ENCODE peak calls at places on chromosome 20, in nine cellular contexts. W is stimulated activated CD8-positive, alpha-beta memory T cell treated with anti-CD3 and anti-CD28 coated beads, Interleukin-15, amount 100 ng/mL, for 24 hours; D is GOT3; O is GM23338; S is NCI-H2171 treated with DMSO at 0.1 percent for 48 hours; E is mesendoderm; R is activated naive CD4-positive, alpha-beta T cell; P is astrocyte of the hippocampus; N is fibroblast of villous mesenchyme. L is an unnamed sample.

GRCh38 chr20:24580855-24581254 is 111.4 kb downstream of the SYNDIG1 start:
- DNase-seq in N (no peak), P (no peak), O (no peak), R (no peak), D (no peak), E (no peak), W (no peak), S (no peak), L (no peak)

GRCh38 chr20:19932170-19932667 is 84.9 kb upstream of the NAA20 start:
- DNase-seq in P (peak; percentile 21), W (no peak), R (no peak), D (no peak), S (no peak), N (peak; percentile 87), O (no peak), E (no peak), L (no peak)

GRCh38 chr20:14449323-14449722 is 111.9 kb upstream of the FLRT3 start:
- DNase-seq in N (no peak), E (no peak), O (no peak), R (no peak), S (no peak), P (peak; percentile 35), W (no peak), D (no peak), L (no peak)

GRCh38 chr20:4613184-4613583 is 108.5 kb upstream of the PRND start:
- DNase-seq in O (no peak), E (no peak), W (no peak), N (no peak), R (no peak), S (no peak), P (peak; percentile 23), D (no peak), L (peak; percentile 19)

GRCh38 chr20:63372971-63373885 is 12.1 kb upstream of the CHRNA4 start:
- DNase-seq in E (no peak), R (no peak), S (no peak), P (no peak), W (no peak), O (no peak), D (no peak), N (no peak), L (no peak)

GRCh38 chr20:62925420-62926228 is 681 bp downstream of the DIDO1 start:
- DNase-seq in O (no peak), E (peak; percentile 40), P (peak; percentile 50), D (no peak), R (no peak), N (peak; percentile 46), W (no peak), S (peak; percentile 52), L (no peak)

GRCh38 chr20:63457737-63458136 is 14.7 kb downstream of the KCNQ2 start:
- DNase-seq in W (no peak), N (no peak), O (no peak), P (peak; percentile 48), E (no peak), D (no peak), R (no peak), S (peak; percentile 76), L (peak; percentile 26)

GRCh38 chr20:44532981-44533331 is 11.1 kb upstream of the SERINC3 start:
- DNase-seq in W (no peak), D (no peak), R (no peak), S (no peak), P (no peak), E (no peak), N (peak; percentile 50), O (no peak), L (no peak)

L was measured in breast epithelium.